ENCODE peak calls at places on chromosome 1, in six cellular contexts. C, I, T, U, Z and L are unnamed samples.

GRCh38 chr1:230752407-230752806 is 5.2 kb downstream of the CAPN9 start:
- DNase-seq in C (peak), I (peak), T (no peak), U (no peak), Z (no peak), L (no peak)

GRCh38 chr1:156797212-156797871 is 19.3 kb downstream of the SH2D2A start:
- DNase-seq in C (no peak), I (peak), T (no peak), U (peak), Z (peak), L (no peak)

GRCh38 chr1:51936531-51936930 is 54.0 kb downstream of the RAB3B start:
- DNase-seq in C (no peak), I (no peak), T (no peak), U (peak), Z (no peak), L (no peak)

GRCh38 chr1:210132582-210132981 is 100.0 kb upstream of the SERTAD4 start:
- DNase-seq in C (no peak), I (no peak), T (no peak), U (peak), Z (peak), L (peak)

GRCh38 chr1:167130782-167131520 is 37.1 kb downstream of the STYXL2 start:
- DNase-seq in C (no peak), I (no peak), T (no peak), U (no peak), Z (no peak), L (no peak)

GRCh38 chr1:33127001-33127823 is 46.3 kb downstream of the AZIN2 start:
- DNase-seq in C (peak), I (peak), T (peak), U (peak), Z (peak), L (peak)

GRCh38 chr1:66271216-66271903 is 262.6 kb upstream of the SGIP1 start:
- DNase-seq in C (no peak), I (peak), T (peak), U (peak), Z (peak), L (peak)

GRCh38 chr1:230661976-230662375 is 19.7 kb downstream of the COG2 start:
- DNase-seq in C (no peak), I (peak), T (no peak), U (no peak), Z (no peak), L (no peak)

GRCh38 chr1:50846224-50846839 is 113.7 kb downstream of the FAF1 start:
- DNase-seq in C (no peak), I (no peak), T (no peak), U (no peak), Z (no peak), L (no peak)

GRCh38 chr1:10795305-10796021 is 983 bp downstream of the CASZ1 start:
- DNase-seq in C (no peak), I (no peak), T (no peak), U (no peak), Z (no peak), L (no peak)